ENCODE peak calls at places on chromosomes 13 and 19, in nine cellular contexts. L is neural progenitor cell, W is PC-3, U is GM23338, D is OCI-LY7, S is HCT116, P is SK-N-SH, O is hepatocyte, M is MM.1S. B is an unnamed sample.

GRCh38 chr19:51364200-51365106 is 1.7 kb downstream of the ETFB start:
- DNase-seq in L (no peak), W (peak), U (no peak), D (no peak), S (no peak), P (no peak), O (peak), M (no peak), B (peak)

GRCh38 chr13:85879014-85879413 is 79.8 kb upstream of the SLITRK6 start:
- DNase-seq in L (no peak), W (peak), U (no peak), D (no peak), S (no peak), P (no peak), O (no peak), M (no peak), B (no peak)

GRCh38 chr19:45568732-45569131 is 15.9 kb downstream of the OPA3 start:
- DNase-seq in L (no peak), W (peak), U (no peak), D (no peak), S (peak), P (no peak), O (peak), M (no peak), B (peak)

GRCh38 chr13:74134226-74134776 is at the start of gene KLF12:
- DNase-seq in L (peak), W (peak), U (peak), D (peak), S (peak), P (peak), O (peak), M (peak), B (peak)

GRCh38 chr19:47406711-47407416 is 12.5 kb downstream of the MEIS3 start:
- DNase-seq in L (peak), W (no peak), U (peak), D (no peak), S (no peak), P (no peak), O (peak), M (peak), B (peak)

GRCh38 chr19:37928527-37929286 is 21.7 kb downstream of the SIPA1L3 start:
- DNase-seq in L (no peak), W (no peak), U (peak), D (peak), S (no peak), P (no peak), O (no peak), M (no peak), B (no peak)

GRCh38 chr19:36573948-36574726 is 1.0 kb upstream of the ZNF529 start:
- DNase-seq in L (no peak), W (peak), U (peak), D (no peak), S (no peak), P (no peak), O (peak), M (no peak), B (peak)

GRCh38 chr19:50458396-50459066 is 17.8 kb upstream of the EMC10 start:
- DNase-seq in L (no peak), W (no peak), U (peak), D (no peak), S (no peak), P (no peak), O (no peak), M (no peak), B (peak)

GRCh38 chr13:80928241-80928640 is 587.3 kb upstream of the SPRY2 start:
- DNase-seq in L (no peak), W (no peak), U (no peak), D (no peak), S (no peak), P (no peak), O (no peak), M (no peak), B (no peak)

GRCh38 chr13:41942462-41943094 is 18.3 kb downstream of the VWA8 start:
- DNase-seq in L (peak), W (peak), U (peak), D (peak), S (no peak), P (no peak), O (peak), M (no peak), B (peak)

GRCh38 chr13:20198781-20199180 is 6.0 kb upstream of the GJB2 start:
- DNase-seq in L (no peak), W (peak), U (no peak), D (no peak), S (no peak), P (no peak), O (no peak), M (no peak), B (no peak)

GRCh38 chr13:36553501-36553900 is 120.3 kb upstream of the SERTM1 start:
- DNase-seq in L (no peak), W (no peak), U (no peak), D (no peak), S (no peak), P (no peak), O (peak), M (no peak), B (no peak)

GRCh38 chr13:73757471-73758233 is 376.6 kb downstream of the KLF12 start:
- DNase-seq in L (no peak), W (no peak), U (no peak), D (no peak), S (no peak), P (no peak), O (no peak), M (no peak), B (peak)

GRCh38 chr19:43914051-43914450 is 21.0 kb downstream of the ZNF45 start:
- DNase-seq in L (no peak), W (no peak), U (no peak), D (no peak), S (no peak), P (no peak), O (no peak), M (no peak), B (no peak)

GRCh38 chr19:47373246-47374240 is 24.4 kb downstream of the DHX34 start:
- DNase-seq in L (no peak), W (no peak), U (no peak), D (no peak), S (no peak), P (no peak), O (no peak), M (no peak), B (no peak)

GRCh38 chr13:79455331-79455730 is 25.6 kb upstream of the NDFIP2 start:
- DNase-seq in L (no peak), W (peak), U (no peak), D (no peak), S (no peak), P (no peak), O (no peak), M (no peak), B (peak)

GRCh38 chr19:37506387-37507166 is at the start of gene ZNF793:
- DNase-seq in L (peak), W (no peak), U (peak), D (peak), S (no peak), P (peak), O (peak), M (no peak), B (peak)

GRCh38 chr13:93249259-93249917 is 22.8 kb downstream of the GPC6 start:
- DNase-seq in L (no peak), W (peak), U (no peak), D (no peak), S (no peak), P (no peak), O (peak), M (no peak), B (peak)

GRCh38 chr13:79637086-79637763 is 156.3 kb downstream of the NDFIP2 start:
- DNase-seq in L (no peak), W (no peak), U (no peak), D (no peak), S (no peak), P (no peak), O (no peak), M (no peak), B (no peak)

GRCh38 chr19:46975918-46976782 is 43.5 kb upstream of the NPAS1 start:
- DNase-seq in L (peak), W (peak), U (peak), D (no peak), S (peak), P (peak), O (peak), M (no peak), B (peak)

GRCh38 chr13:46327256-46327655 is 59.8 kb downstream of the RUBCNL start:
- DNase-seq in L (no peak), W (no peak), U (no peak), D (no peak), S (no peak), P (peak), O (no peak), M (no peak), B (no peak)

GRCh38 chr13:45178349-45179142 is 22.3 kb downstream of the KCTD4 start:
- DNase-seq in L (no peak), W (peak), U (no peak), D (no peak), S (no peak), P (no peak), O (peak), M (no peak), B (peak)

GRCh38 chr19:50300814-50301606 is 28.2 kb downstream of the KCNC3 start:
- DNase-seq in L (no peak), W (peak), U (no peak), D (no peak), S (peak), P (no peak), O (no peak), M (no peak), B (peak)

GRCh38 chr13:76879211-76879875 is 6.9 kb downstream of the KCTD12 start:
- DNase-seq in L (no peak), W (peak), U (no peak), D (no peak), S (no peak), P (peak), O (peak), M (peak), B (peak)

GRCh38 chr13:39419866-39420265 is 183.1 kb downstream of the LHFPL6 start:
- DNase-seq in L (peak), W (no peak), U (no peak), D (no peak), S (no peak), P (no peak), O (no peak), M (no peak), B (no peak)

GRCh38 chr19:50519006-50519575 is 5.4 kb upstream of the ASPDH start:
- DNase-seq in L (no peak), W (no peak), U (no peak), D (no peak), S (no peak), P (no peak), O (no peak), M (no peak), B (no peak)

GRCh38 chr19:40590464-40591265 is 10.5 kb upstream of the LTBP4 start:
- DNase-seq in L (peak), W (no peak), U (no peak), D (no peak), S (no peak), P (no peak), O (no peak), M (no peak), B (no peak)

GRCh38 chr13:47433461-47434005 is 536.7 kb upstream of the HTR2A start:
- DNase-seq in L (no peak), W (peak), U (no peak), D (no peak), S (no peak), P (no peak), O (no peak), M (no peak), B (peak)

GRCh38 chr13:55977436-55977835 is 1163.3 kb upstream of the PRR20A start:
- DNase-seq in L (no peak), W (no peak), U (no peak), D (no peak), S (no peak), P (no peak), O (no peak), M (no peak), B (no peak)

GRCh38 chr13:67353891-67354459 is 123.8 kb upstream of the PCDH9 start:
- DNase-seq in L (no peak), W (no peak), U (no peak), D (no peak), S (no peak), P (no peak), O (no peak), M (no peak), B (no peak)

GRCh38 chr13:36395280-36395679 is 37.0 kb upstream of the CCNA1 start:
- DNase-seq in L (no peak), W (peak), U (peak), D (no peak), S (no peak), P (peak), O (peak), M (peak), B (peak)

GRCh38 chr19:45451181-45451849 is 16.5 kb upstream of the FOSB start:
- DNase-seq in L (no peak), W (peak), U (peak), D (peak), S (no peak), P (no peak), O (peak), M (peak), B (peak)

GRCh38 chr13:112073245-112074138 is 6.5 kb downstream of the SOX1 start:
- DNase-seq in L (peak), W (no peak), U (peak), D (no peak), S (no peak), P (no peak), O (no peak), M (no peak), B (no peak)
- H3K4me2 ChIP-seq in L (peak), W (no peak), U (peak), D (no peak), S (no peak), P (no peak), O (peak), M (no peak), B (no peak)

GRCh38 chr19:14553939-14554243 is 18.0 kb downstream of the NDUFB7 start:
- DNase-seq in L (no peak), W (no peak), U (no peak), D (no peak), S (no peak), P (no peak), O (no peak), M (no peak), B (no peak)

GRCh38 chr19:14554382-14554812 is 17.5 kb downstream of the NDUFB7 start:
- DNase-seq in L (no peak), W (peak), U (peak), D (no peak), S (no peak), P (no peak), O (peak), M (no peak), B (no peak)

GRCh38 chr19:14556662-14557188 is 15.1 kb downstream of the NDUFB7 start:
- DNase-seq in L (peak), W (peak), U (peak), D (peak), S (peak), P (peak), O (peak), M (peak), B (peak)

GRCh38 chr19:14558370-14559066 is 13.3 kb downstream of the NDUFB7 start:
- DNase-seq in L (no peak), W (no peak), U (no peak), D (no peak), S (no peak), P (no peak), O (no peak), M (no peak), B (no peak)

DNA sequence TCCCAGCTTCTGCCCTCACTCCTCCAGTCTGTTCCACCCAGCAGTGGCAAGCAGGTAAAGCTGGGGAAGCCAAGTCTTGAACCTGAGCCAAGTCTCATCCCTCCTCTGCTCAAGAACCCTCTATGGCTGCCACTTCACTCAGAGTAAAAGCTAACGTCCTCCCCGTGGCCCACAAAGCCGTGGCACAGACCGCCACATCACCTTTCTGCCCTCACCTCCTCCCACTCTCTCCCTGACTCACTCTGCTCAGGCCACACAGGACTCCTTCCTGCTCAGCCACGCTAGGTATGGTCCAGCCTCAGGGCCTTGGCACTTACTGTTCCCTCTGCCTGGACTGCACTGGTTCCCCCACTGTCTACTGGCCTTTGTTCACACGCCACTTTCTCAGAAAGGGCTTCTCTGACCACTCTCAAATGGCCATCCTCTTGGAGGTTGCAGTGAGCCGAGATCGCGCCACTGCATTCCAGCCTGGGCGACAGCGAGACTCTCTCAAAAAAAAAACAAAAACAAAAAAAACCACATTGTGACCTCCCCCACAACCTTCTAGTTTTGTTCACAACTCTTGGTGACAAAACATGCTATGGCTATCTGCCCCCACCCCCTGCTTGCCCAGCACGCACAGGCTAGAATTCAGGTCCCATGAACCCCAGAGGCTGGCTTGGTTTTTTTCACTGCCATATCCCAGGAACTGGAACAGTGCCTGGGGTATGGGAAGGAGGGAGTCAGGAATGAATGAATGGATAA is 15.8 kb downstream of the NDUFB7 start:
- DNase-seq in L (no peak), W (peak), U (no peak), D (no peak), S (no peak), P (no peak), O (no peak), M (no peak), B (peak)
- TF ChIP-seq EZH2phosphoT487 in L (no peak), W (no peak), U (no peak), D (no peak), S (no peak), P (no peak), O (no peak), M (no peak), B (no peak)

GRCh38 chr19:13013649-13014048 is 18.4 kb downstream of the NFIX start:
- DNase-seq in L (no peak), W (peak), U (no peak), D (no peak), S (no peak), P (no peak), O (no peak), M (no peak), B (peak)
- H3K4me2 ChIP-seq in L (no peak), W (peak), U (peak), D (no peak), S (peak), P (no peak), O (peak), M (no peak), B (peak)

GRCh38 chr13:66329988-66330429 is 900.1 kb downstream of the PCDH9 start:
- DNase-seq in L (no peak), W (no peak), U (no peak), D (no peak), S (no peak), P (no peak), O (no peak), M (peak), B (no peak)
- TF ChIP-seq EZH2phosphoT487 in L (no peak), W (no peak), U (no peak), D (no peak), S (no peak), P (no peak), O (no peak), M (no peak), B (no peak)

DNA sequence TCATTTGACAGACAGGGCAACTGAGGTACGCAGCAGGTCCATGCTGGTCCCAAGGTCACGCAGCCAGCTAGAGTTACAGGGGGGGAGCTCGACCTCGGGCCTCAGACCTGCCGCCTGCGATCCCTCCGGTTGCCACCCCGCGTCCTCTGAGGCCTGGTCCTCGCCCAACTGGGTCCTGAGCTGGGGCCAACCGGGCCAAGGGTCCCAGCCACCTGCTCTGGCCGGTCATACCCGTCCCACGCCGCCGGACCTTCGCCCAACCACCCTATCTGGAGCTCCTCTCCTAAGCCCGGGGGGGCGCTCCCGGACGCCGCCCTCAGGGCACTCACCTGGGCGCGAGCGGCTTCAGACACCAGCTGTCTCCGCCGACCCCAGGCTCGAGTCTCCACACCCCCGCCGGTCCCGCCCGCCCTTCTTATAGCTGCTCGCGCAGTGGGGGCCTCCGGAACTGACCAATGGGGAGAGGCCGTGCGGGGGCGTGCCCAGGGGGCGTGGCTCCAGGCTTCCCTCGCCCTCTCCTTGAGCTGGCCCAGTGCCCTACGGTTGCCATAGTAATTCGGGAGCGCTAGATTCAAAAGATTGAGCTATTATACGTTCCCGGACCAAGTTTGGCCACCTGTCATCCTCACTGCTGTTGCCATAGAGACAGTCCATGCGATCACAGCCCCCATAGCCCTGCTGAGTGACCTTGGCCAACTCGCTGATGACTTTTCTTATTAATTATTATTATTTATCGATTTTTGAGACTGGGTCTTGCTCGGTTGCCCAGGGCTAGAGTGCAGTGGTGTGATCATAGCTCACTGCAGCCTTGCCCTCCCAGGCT is at the start of gene PLIN5:
- DNase-seq in L (peak), W (peak), U (peak), D (peak), S (peak), P (peak), O (peak), M (peak), B (peak)
- H3K4me2 ChIP-seq in L (peak), W (peak), U (peak), D (peak), S (peak), P (peak), O (peak), M (peak), B (no peak)

DNA sequence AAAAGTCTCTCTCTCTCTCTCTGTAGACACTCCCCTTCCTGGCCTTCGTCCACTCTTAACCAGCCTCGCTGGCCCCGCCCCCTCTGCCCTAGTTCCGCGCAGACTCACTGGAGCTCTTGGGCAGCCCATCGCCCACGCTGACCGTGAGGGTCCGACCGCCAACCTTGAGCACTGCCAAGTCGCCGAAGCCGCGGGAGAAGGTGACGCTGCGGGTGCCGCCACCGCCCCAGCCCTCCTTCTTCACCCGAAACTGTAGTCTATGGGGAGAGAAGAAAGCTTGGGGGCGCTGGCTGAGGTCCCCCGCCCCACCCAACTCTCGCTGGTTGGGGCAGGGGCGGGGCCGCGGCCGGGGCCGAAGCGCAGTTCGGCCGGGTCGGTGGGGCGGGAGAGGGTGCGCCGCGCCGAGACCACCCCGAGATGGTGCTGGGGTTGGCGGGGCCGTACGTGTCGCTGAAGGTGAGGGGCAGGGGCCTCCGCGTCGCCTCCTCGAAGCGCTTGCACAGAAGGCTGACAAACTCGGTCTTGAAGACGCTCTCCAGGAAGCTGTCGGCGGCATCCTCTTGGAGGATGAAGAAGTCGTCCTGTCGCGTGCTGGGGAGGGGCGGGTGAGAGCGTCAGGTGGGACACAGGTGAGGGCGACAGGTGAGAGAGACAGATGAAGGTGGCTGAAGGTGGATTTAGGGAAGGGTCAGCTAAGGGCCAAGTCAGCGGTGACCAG is 12.5 kb upstream of the ZNF414 start:
- DNase-seq in L (peak), W (peak), U (peak), D (no peak), S (peak), P (peak), O (peak), M (peak), B (peak)
- TF ChIP-seq EZH2phosphoT487 in L (no peak), W (no peak), U (no peak), D (no peak), S (no peak), P (no peak), O (no peak), M (no peak), B (no peak)

GRCh38 chr13:52599037-52599852 is 43.0 kb upstream of the HNRNPA1L2 start:
- DNase-seq in L (peak), W (no peak), U (no peak), D (no peak), S (no peak), P (no peak), O (no peak), M (no peak), B (peak)
- H3K4me2 ChIP-seq in L (peak), W (peak), U (peak), D (peak), S (no peak), P (peak), O (peak), M (peak), B (peak)

GRCh38 chr19:18894254-18895037 is 1.5 kb downstream of the CERS1 start:
- DNase-seq in L (peak), W (no peak), U (peak), D (no peak), S (no peak), P (peak), O (peak), M (no peak), B (peak)
- TF ChIP-seq EZH2phosphoT487 in L (no peak), W (no peak), U (no peak), D (no peak), S (no peak), P (no peak), O (no peak), M (no peak), B (no peak)

GRCh38 chr19:1074512-1075283 is 7.7 kb downstream of the ARHGAP45 start:
- DNase-seq in L (no peak), W (peak), U (no peak), D (peak), S (no peak), P (peak), O (no peak), M (peak), B (no peak)
- H3K4me2 ChIP-seq in L (no peak), W (peak), U (no peak), D (peak), S (peak), P (peak), O (no peak), M (peak), B (no peak)